ENCODE peak calls at places on chromosomes 3 and 15, in seven cellular contexts. Z is mesenchymal stem cell, W is endothelial cell of umbilical vein, O is H9, C is PC-3, K is K562, F is neuronal stem cell. I is an unnamed sample. For H3K9me3, the result is how much of the 10 kb centered on the place peaks cover.

GRCh38 chr3:184596233-184596632 is 34.6 kb downstream of the EPHB3 start:
- DNase-seq in Z (no peak), W (no peak), O (no peak), C (no peak), K (no peak), F (no peak), I (no peak)

GRCh38 chr3:153070153-153070868 is 91.7 kb upstream of the RAP2B start:
- DNase-seq in Z (peak), W (no peak), O (no peak), C (peak), K (peak), F (no peak), I (no peak)

GRCh38 chr3:52153389-52154096 is 680 bp downstream of the POC1A start:
- DNase-seq in Z (peak), W (no peak), O (peak), C (peak), K (peak), F (no peak), I (peak)

GRCh38 chr3:45741742-45742141 is 52.5 kb downstream of the SACM1L start:
- DNase-seq in Z (no peak), W (no peak), O (no peak), C (no peak), K (no peak), F (no peak), I (no peak)

GRCh38 chr15:31482122-31482922 is 155.7 kb downstream of the KLF13 start:
- DNase-seq in Z (no peak), W (no peak), O (peak), C (no peak), K (no peak), F (no peak), I (no peak)

GRCh38 chr15:47293763-47294162 is 423.5 kb upstream of the SEMA6D start:
- DNase-seq in Z (peak), W (no peak), O (no peak), C (no peak), K (no peak), F (no peak), I (no peak)

GRCh38 chr15:40085225-40085624 is 23.5 kb downstream of the BMF start:
- DNase-seq in Z (no peak), W (no peak), O (no peak), C (no peak), K (no peak), F (no peak), I (no peak)

GRCh38 chr15:101611580-101612299 is 40.4 kb downstream of the TM2D3 start:
- DNase-seq in Z (no peak), W (no peak), O (no peak), C (no peak), K (no peak), F (no peak), I (no peak)

GRCh38 chr3:195203631-195204030 is 67.3 kb downstream of the XXYLT1 start:
- DNase-seq in Z (peak), W (peak), O (no peak), C (no peak), K (no peak), F (no peak), I (no peak)

GRCh38 chr3:99503350-99503749 is 135.0 kb upstream of the COL8A1 start:
- DNase-seq in Z (peak), W (no peak), O (no peak), C (no peak), K (no peak), F (no peak), I (no peak)

GRCh38 chr3:49648354-49649057 is 25.6 kb upstream of the APEH start:
- DNase-seq in Z (no peak), W (no peak), O (no peak), C (no peak), K (no peak), F (no peak), I (no peak)

GRCh38 chr3:93910085-93910484 is 63.6 kb downstream of the PROS1 start:
- DNase-seq in Z (peak), W (no peak), O (no peak), C (no peak), K (no peak), F (no peak), I (no peak)

GRCh38 chr3:59812778-59813558 is 763.1 kb upstream of the CFAP20DC start:
- DNase-seq in Z (peak), W (no peak), O (no peak), C (no peak), K (no peak), F (no peak), I (no peak)

GRCh38 chr3:8709287-8709686 is 24.3 kb upstream of the CAV3 start:
- DNase-seq in Z (no peak), W (no peak), O (no peak), C (no peak), K (no peak), F (no peak), I (no peak)

GRCh38 chr15:74773731-74774252 is 8.1 kb upstream of the CSK start:
- DNase-seq in Z (no peak), W (no peak), O (no peak), C (no peak), K (no peak), F (no peak), I (peak)

GRCh38 chr3:85313380-85313779 is 354.6 kb downstream of the CADM2 start:
- DNase-seq in Z (no peak), W (no peak), O (no peak), C (no peak), K (no peak), F (no peak), I (no peak)

GRCh38 chr3:102471001-102471400 is 36.2 kb downstream of the ZPLD1 start:
- DNase-seq in Z (no peak), W (no peak), O (peak), C (peak), K (no peak), F (no peak), I (peak)

GRCh38 chr3:196219194-196219969 is 3.0 kb downstream of the SLC51A start:
- DNase-seq in Z (peak), W (peak), O (no peak), C (peak), K (no peak), F (no peak), I (peak)

GRCh38 chr15:45048784-45049631 is 26.0 kb downstream of the SORD start:
- DNase-seq in Z (no peak), W (no peak), O (no peak), C (no peak), K (peak), F (no peak), I (peak)

GRCh38 chr15:92821491-92822116 is 78.5 kb upstream of the CHD2 start:
- DNase-seq in Z (no peak), W (no peak), O (no peak), C (peak), K (no peak), F (no peak), I (peak)

GRCh38 chr3:47456984-47457383 is 18.8 kb downstream of the SCAP start:
- DNase-seq in Z (no peak), W (no peak), O (no peak), C (no peak), K (no peak), F (no peak), I (no peak)

GRCh38 chr3:47163023-47163989 is 607 bp downstream of the SETD2 start:
- DNase-seq in Z (peak), W (peak), O (peak), C (peak), K (peak), F (peak), I (peak)

GRCh38 chr3:107959767-107960166 is 131.1 kb downstream of the CD47 start:
- DNase-seq in Z (peak), W (peak), O (no peak), C (no peak), K (no peak), F (no peak), I (no peak)

GRCh38 chr3:130516645-130517512 is at the start of gene COL6A6:
- DNase-seq in Z (no peak), W (no peak), O (peak), C (no peak), K (no peak), F (no peak), I (no peak)

GRCh38 chr3:13378155-13378554 is 42.0 kb downstream of the NUP210 start:
- DNase-seq in Z (peak), W (no peak), O (no peak), C (no peak), K (no peak), F (no peak), I (no peak)

GRCh38 chr3:101836907-101837598 is 12.3 kb upstream of the NFKBIZ start:
- DNase-seq in Z (peak), W (peak), O (no peak), C (peak), K (no peak), F (no peak), I (no peak)

GRCh38 chr3:34185301-34185700 is 386.9 kb downstream of the PDCD6IP start:
- DNase-seq in Z (no peak), W (no peak), O (no peak), C (no peak), K (no peak), F (no peak), I (peak)

GRCh38 chr3:156727519-156728205 is 53.3 kb downstream of the TIPARP start:
- DNase-seq in Z (no peak), W (no peak), O (no peak), C (no peak), K (no peak), F (no peak), I (peak)

GRCh38 chr3:123025642-123026521 is 1.7 kb downstream of the SEMA5B start:
- DNase-seq in Z (no peak), W (no peak), O (peak), C (no peak), K (no peak), F (peak), I (no peak)

GRCh38 chr3:123028233-123028828 is 768 bp upstream of the SEMA5B start:
- DNase-seq in Z (peak), W (peak), O (peak), C (peak), K (peak), F (peak), I (peak)

GRCh38 chr3:123027292-123028232 is at the start of gene SEMA5B:
- DNase-seq in Z (peak), W (peak), O (peak), C (peak), K (peak), F (peak), I (no peak)

GRCh38 chr3:123024056-123024455 is 3.5 kb downstream of the SEMA5B start:
- DNase-seq in Z (no peak), W (no peak), O (no peak), C (no peak), K (no peak), F (no peak), I (no peak)

GRCh38 chr3:123026551-123027291 is 842 bp downstream of the SEMA5B start:
- DNase-seq in Z (peak), W (no peak), O (peak), C (no peak), K (no peak), F (peak), I (no peak)
- H2AFZ ChIP-seq in Z (peak), W (peak), O (no peak), C (peak), K (no peak), F (peak), I (no peak)

GRCh38 chr15:27675571-27675970 is 423.5 kb downstream of the OCA2 start:
- DNase-seq in Z (no peak), W (no peak), O (no peak), C (no peak), K (no peak), F (no peak), I (no peak)

GRCh38 chr15:27679203-27679602 is 419.9 kb downstream of the OCA2 start:
- DNase-seq in Z (no peak), W (no peak), O (no peak), C (no peak), K (no peak), F (no peak), I (no peak)

GRCh38 chr15:27677951-27678350 is 421.2 kb downstream of the OCA2 start:
- DNase-seq in Z (no peak), W (no peak), O (no peak), C (no peak), K (no peak), F (no peak), I (no peak)

GRCh38 chr15:27674826-27675225 is 424.3 kb downstream of the OCA2 start:
- DNase-seq in Z (no peak), W (no peak), O (no peak), C (no peak), K (no peak), F (no peak), I (no peak)

GRCh38 chr15:27676647-27677046 is 422.5 kb downstream of the OCA2 start:
- DNase-seq in Z (no peak), W (no peak), O (no peak), C (no peak), K (no peak), F (no peak), I (no peak)
- H3K9me3 ChIP-seq in Z (under half), W (under half), O (under half), C (under half), K (under half), F (under half), I (under half)

DNA sequence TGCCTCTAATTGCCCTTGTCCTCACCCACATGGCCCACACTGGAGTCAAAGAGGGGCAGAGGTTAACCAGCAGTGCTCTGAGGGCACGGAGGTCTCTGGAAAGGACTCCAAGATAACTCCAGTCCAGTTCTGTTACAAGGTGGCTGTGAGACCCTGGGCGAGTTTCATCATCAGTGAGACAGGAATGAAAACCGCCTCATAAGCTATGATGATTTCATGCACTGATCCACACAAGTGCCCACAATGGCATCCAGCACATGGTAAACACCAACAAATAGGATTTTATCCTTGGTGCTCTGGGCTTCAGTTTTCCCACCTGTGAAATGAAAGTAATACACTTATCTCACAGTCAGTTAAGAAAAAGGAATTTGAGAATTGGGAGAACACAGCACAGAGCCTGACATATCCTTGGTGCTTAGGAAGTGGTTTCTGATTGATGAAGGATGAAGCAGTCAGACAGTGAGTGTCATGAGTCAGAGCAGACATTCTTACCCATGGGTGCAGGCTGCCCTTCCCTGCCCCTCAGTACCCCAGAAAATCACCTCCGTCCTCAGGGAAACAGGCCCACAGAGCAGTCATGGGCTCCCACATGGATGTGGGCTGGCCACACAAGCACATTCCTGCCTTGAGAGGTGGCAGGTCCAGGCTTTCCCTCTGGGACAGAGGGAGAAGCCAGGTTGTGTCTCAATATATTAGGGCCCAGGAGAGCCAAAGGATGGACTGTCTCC is 48.4 kb downstream of the DAPK2 start:
- DNase-seq in Z (peak), W (no peak), O (no peak), C (no peak), K (no peak), F (no peak), I (no peak)
- H2AFZ ChIP-seq in Z (no peak), W (no peak), O (no peak), C (no peak), K (no peak), F (peak), I (no peak)

GRCh38 chr15:26854435-26854834 is 12.4 kb upstream of the GABRA5 start:
- DNase-seq in Z (no peak), W (no peak), O (no peak), C (no peak), K (no peak), F (no peak), I (no peak)
- H3K9me3 ChIP-seq in Z (under half), W (under half), O (under half), C (under half), K (under half), F (under half), I (under half)

DNA sequence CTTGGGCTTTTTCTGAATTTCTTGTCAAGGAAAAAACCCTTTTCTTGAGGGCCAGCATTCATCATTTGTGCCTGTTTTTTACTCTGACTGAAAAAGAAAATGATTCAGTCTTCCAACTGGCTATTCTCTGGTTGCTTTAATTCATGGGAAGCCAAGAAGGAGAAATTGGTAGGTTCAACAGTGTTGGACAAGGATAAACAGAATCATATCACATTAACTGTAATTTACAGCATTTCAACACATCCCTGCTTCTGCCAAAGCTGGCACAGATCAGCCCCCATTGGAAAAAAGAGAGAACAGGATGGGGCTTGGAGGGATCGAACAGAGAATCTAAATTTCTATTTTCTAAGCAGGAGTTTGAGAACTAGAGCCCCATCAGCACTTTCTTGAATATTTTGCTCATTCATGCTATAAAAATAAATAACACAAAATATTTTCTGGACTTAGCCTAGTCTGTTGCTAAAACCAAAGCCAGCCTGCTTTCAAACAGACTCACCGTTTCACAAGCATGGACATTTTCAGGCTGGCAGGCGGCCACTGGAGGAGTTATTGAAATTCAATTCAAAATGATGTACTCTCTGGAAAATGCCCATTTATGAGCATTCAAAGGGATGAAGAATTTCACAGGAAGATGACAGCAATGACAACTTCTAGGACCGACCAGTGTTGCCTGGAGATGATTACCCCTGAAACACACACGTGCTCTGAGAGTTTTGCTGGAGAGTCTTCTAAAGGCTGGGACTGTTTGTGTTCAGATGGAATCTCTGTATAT is 181.2 kb downstream of the WNT5A start:
- DNase-seq in Z (no peak), W (no peak), O (no peak), C (no peak), K (no peak), F (no peak), I (no peak)
- H2AFZ ChIP-seq in Z (no peak), W (no peak), O (no peak), C (no peak), K (no peak), F (peak), I (no peak)